ENCODE peak calls at places on chromosomes 2 and 18, in six cellular contexts. P, J, S, R, K and X are unnamed samples.
A peak's percentile ranks its signal among the peaks of the same experiment; 100 is the strongest.

GRCh38 chr2:240362216-240362755 is 73.2 kb upstream of the GPC1 start:
- DNase-seq in S (no peak), J (no peak), K (no peak), P (no peak), R (no peak), X (no peak)

GRCh38 chr2:132620115-132620514 is 49.9 kb downstream of the LYPD1 start:
- DNase-seq in P (no peak), S (no peak), K (no peak), J (no peak), R (peak; percentile 28), X (no peak)

GRCh38 chr18:71784777-71785176 is 759.4 kb downstream of the CBLN2 start:
- DNase-seq in S (peak; percentile 6), K (no peak), P (no peak), R (peak; percentile 22), J (no peak), X (no peak)

GRCh38 chr2:121078869-121079268 is 206.1 kb downstream of the TFCP2L1 start:
- DNase-seq in P (no peak), S (no peak), J (no peak), K (no peak), R (peak; percentile 46), X (no peak)

GRCh38 chr2:178298785-178299212 is 104.5 kb downstream of the OSBPL6 start:
- DNase-seq in P (no peak), J (no peak), S (no peak), R (peak; percentile 15), K (no peak), X (no peak)

GRCh38 chr2:5409925-5410360 is 282.2 kb upstream of the SOX11 start:
- DNase-seq in K (no peak), S (no peak), J (no peak), P (no peak), R (no peak), X (no peak)

GRCh38 chr2:217838409-217838831 is 164.4 kb downstream of the TNS1 start:
- DNase-seq in P (no peak), R (no peak), S (no peak), J (no peak), K (no peak), X (no peak)

GRCh38 chr2:70005752-70006446 is 44.5 kb upstream of the ASPRV1 start:
- DNase-seq in S (no peak), P (no peak), K (no peak), J (no peak), R (no peak), X (no peak)

GRCh38 chr2:10084956-10085851 is 5.0 kb upstream of the CYS1 start:
- DNase-seq in S (no peak), P (no peak), R (peak; percentile 64), K (no peak), J (no peak), X (no peak)

GRCh38 chr2:72113847-72114692 is 33.6 kb downstream of the CYP26B1 start:
- DNase-seq in J (no peak), S (no peak), R (no peak), K (no peak), P (no peak), X (no peak)

GRCh38 chr2:113672297-113672696 is 45.2 kb downstream of the RABL2A start:
- DNase-seq in J (no peak), R (no peak), K (no peak), S (no peak), P (no peak), X (no peak)

GRCh38 chr2:189536830-189537229 is 43.8 kb downstream of the SLC40A1 start:
- DNase-seq in S (no peak), P (no peak), J (no peak), R (no peak), K (no peak), X (no peak)

GRCh38 chr2:157032019-157032418 is 225.5 kb upstream of the GALNT5 start:
- DNase-seq in J (peak; percentile 51), R (peak; percentile 87), P (no peak), K (no peak), S (no peak), X (no peak)

GRCh38 chr18:42268793-42269192 is 313.8 kb downstream of the PIK3C3 start:
- DNase-seq in K (no peak), P (no peak), R (no peak), J (no peak), S (no peak), X (no peak)

GRCh38 chr2:96692094-96692971 is 47.5 kb downstream of the LMAN2L start:
- DNase-seq in P (no peak), R (no peak), J (no peak), S (no peak), K (no peak), X (no peak)

GRCh38 chr2:45944075-45944474 is 292.6 kb downstream of the PRKCE start:
- DNase-seq in J (no peak), R (peak; percentile 54), P (no peak), K (no peak), S (no peak), X (no peak)

GRCh38 chr2:43221660-43222471 is 4.5 kb downstream of the ZFP36L2 start:
- DNase-seq in R (peak; percentile 89), K (peak; percentile 81), P (peak; percentile 92), S (no peak), J (no peak), X (peak; percentile 39)

GRCh38 chr2:2664989-2665833 is 334.1 kb upstream of the MYT1L start:
- DNase-seq in S (no peak), P (no peak), R (peak; percentile 80), J (no peak), K (no peak), X (no peak)

GRCh38 chr2:103161456-103162289 is 399.8 kb downstream of the TMEM182 start:
- DNase-seq in K (peak; percentile 31), R (peak; percentile 72), S (peak; percentile 42), J (no peak), P (no peak), X (no peak)

GRCh38 chr18:43563780-43564179 is 286.5 kb upstream of the SYT4 start:
- DNase-seq in J (peak; percentile 26), S (peak; percentile 7), R (peak; percentile 56), P (no peak), K (peak; percentile 7), X (no peak)

GRCh38 chr18:48543228-48543627 is 4.4 kb downstream of the CTIF start:
- DNase-seq in K (no peak), S (no peak), P (no peak), J (no peak), R (peak; percentile 59), X (no peak)

GRCh38 chr2:47657886-47658577 is 124.9 kb upstream of the MSH6 start:
- DNase-seq in R (peak; percentile 8), S (no peak), K (no peak), P (no peak), J (no peak), X (no peak)

GRCh38 chr2:30514134-30514860 is 67.3 kb downstream of the LCLAT1 start:
- DNase-seq in P (no peak), R (peak; percentile 49), K (no peak), S (no peak), J (peak; percentile 11), X (no peak)

GRCh38 chr2:2010266-2010665 is 266.0 kb upstream of the PXDN start:
- DNase-seq in J (no peak), R (no peak), K (no peak), P (no peak), S (no peak), X (no peak)